ENCODE peak calls at places on chromosomes 16 and 17, in eight cellular contexts. One of them, this sample, is unnamed.

GRCh38 chr17:47267354-47267828 is 13.8 kb downstream of the ITGB3 start:
- DNase-seq in activated gamma-delta T cell treated with anti-CD3 and anti-CD28 coated beads, Interleukin-2, amount 50 U/mL, for 16 hours: no peak
- DNase-seq in substantia nigra: no peak
- DNase-seq in nucleus accumbens: no peak
- DNase-seq in transverse colon: no peak
- DNase-seq in NCI-H524: no peak
- DNase-seq in GM13976: no peak
- DNase-seq in pancreas: no peak
- DNase-seq in this sample: no peak

GRCh38 chr17:16214190-16215001 is 938 bp downstream of the NCOR1 start:
- DNase-seq in substantia nigra: no peak
- DNase-seq in transverse colon: no peak
- DNase-seq in NCI-H524: peak
- DNase-seq in activated gamma-delta T cell treated with anti-CD3 and anti-CD28 coated beads, Interleukin-2, amount 50 U/mL, for 16 hours: no peak
- DNase-seq in nucleus accumbens: no peak
- DNase-seq in pancreas: no peak
- DNase-seq in GM13976: no peak
- DNase-seq in this sample: no peak

GRCh38 chr16:65749566-65749965 is 616.9 kb upstream of the CDH5 start:
- DNase-seq in transverse colon: no peak
- DNase-seq in GM13976: no peak
- DNase-seq in activated gamma-delta T cell treated with anti-CD3 and anti-CD28 coated beads, Interleukin-2, amount 50 U/mL, for 16 hours: no peak
- DNase-seq in pancreas: no peak
- DNase-seq in NCI-H524: no peak
- DNase-seq in nucleus accumbens: no peak
- DNase-seq in substantia nigra: no peak
- DNase-seq in this sample: no peak

GRCh38 chr17:10156579-10157488 is 41.6 kb downstream of the GAS7 start:
- DNase-seq in substantia nigra: peak
- DNase-seq in activated gamma-delta T cell treated with anti-CD3 and anti-CD28 coated beads, Interleukin-2, amount 50 U/mL, for 16 hours: peak
- DNase-seq in transverse colon: peak
- DNase-seq in GM13976: peak
- DNase-seq in pancreas: peak
- DNase-seq in nucleus accumbens: no peak
- DNase-seq in NCI-H524: no peak
- DNase-seq in this sample: peak

GRCh38 chr16:88681709-88682451 is 4.4 kb downstream of the SNAI3 start:
- DNase-seq in transverse colon: peak
- DNase-seq in pancreas: peak
- DNase-seq in nucleus accumbens: no peak
- DNase-seq in activated gamma-delta T cell treated with anti-CD3 and anti-CD28 coated beads, Interleukin-2, amount 50 U/mL, for 16 hours: no peak
- DNase-seq in NCI-H524: no peak
- DNase-seq in GM13976: peak
- DNase-seq in substantia nigra: peak
- DNase-seq in this sample: peak

GRCh38 chr17:77329741-77330531 is 189.2 kb downstream of the SEC14L1 start:
- DNase-seq in NCI-H524: no peak
- DNase-seq in pancreas: no peak
- DNase-seq in GM13976: peak
- DNase-seq in substantia nigra: no peak
- DNase-seq in activated gamma-delta T cell treated with anti-CD3 and anti-CD28 coated beads, Interleukin-2, amount 50 U/mL, for 16 hours: no peak
- DNase-seq in nucleus accumbens: no peak
- DNase-seq in transverse colon: peak
- DNase-seq in this sample: no peak

GRCh38 chr17:64458756-64459155 is 9.8 kb downstream of the MILR1 start:
- DNase-seq in nucleus accumbens: no peak
- DNase-seq in pancreas: no peak
- DNase-seq in GM13976: no peak
- DNase-seq in NCI-H524: no peak
- DNase-seq in substantia nigra: no peak
- DNase-seq in transverse colon: no peak
- DNase-seq in activated gamma-delta T cell treated with anti-CD3 and anti-CD28 coated beads, Interleukin-2, amount 50 U/mL, for 16 hours: no peak
- DNase-seq in this sample: no peak

GRCh38 chr16:71467810-71468209 is 5.8 kb upstream of the ZNF23 start:
- DNase-seq in transverse colon: no peak
- DNase-seq in activated gamma-delta T cell treated with anti-CD3 and anti-CD28 coated beads, Interleukin-2, amount 50 U/mL, for 16 hours: no peak
- DNase-seq in substantia nigra: no peak
- DNase-seq in NCI-H524: no peak
- DNase-seq in nucleus accumbens: no peak
- DNase-seq in pancreas: no peak
- DNase-seq in GM13976: peak
- DNase-seq in this sample: no peak

GRCh38 chr16:79053577-79053976 is 547.0 kb downstream of the MAF start:
- DNase-seq in GM13976: no peak
- DNase-seq in activated gamma-delta T cell treated with anti-CD3 and anti-CD28 coated beads, Interleukin-2, amount 50 U/mL, for 16 hours: no peak
- DNase-seq in pancreas: no peak
- DNase-seq in NCI-H524: peak
- DNase-seq in transverse colon: no peak
- DNase-seq in substantia nigra: no peak
- DNase-seq in nucleus accumbens: no peak
- DNase-seq in this sample: no peak

GRCh38 chr16:10878644-10879498 is 1.9 kb downstream of the CIITA start:
- DNase-seq in nucleus accumbens: no peak
- DNase-seq in NCI-H524: no peak
- DNase-seq in transverse colon: peak
- DNase-seq in GM13976: peak
- DNase-seq in substantia nigra: no peak
- DNase-seq in pancreas: peak
- DNase-seq in activated gamma-delta T cell treated with anti-CD3 and anti-CD28 coated beads, Interleukin-2, amount 50 U/mL, for 16 hours: no peak
- DNase-seq in this sample: peak

GRCh38 chr16:25177831-25178688 is 38.7 kb upstream of the AQP8 start:
- DNase-seq in substantia nigra: no peak
- DNase-seq in pancreas: peak
- DNase-seq in NCI-H524: no peak
- DNase-seq in transverse colon: peak
- DNase-seq in activated gamma-delta T cell treated with anti-CD3 and anti-CD28 coated beads, Interleukin-2, amount 50 U/mL, for 16 hours: no peak
- DNase-seq in nucleus accumbens: no peak
- DNase-seq in GM13976: no peak
- DNase-seq in this sample: no peak

GRCh38 chr16:20916927-20917326 is 16.4 kb downstream of the LYRM1 start:
- DNase-seq in substantia nigra: no peak
- DNase-seq in NCI-H524: no peak
- DNase-seq in transverse colon: no peak
- DNase-seq in GM13976: no peak
- DNase-seq in pancreas: no peak
- DNase-seq in nucleus accumbens: no peak
- DNase-seq in activated gamma-delta T cell treated with anti-CD3 and anti-CD28 coated beads, Interleukin-2, amount 50 U/mL, for 16 hours: no peak
- DNase-seq in this sample: no peak

GRCh38 chr17:14011740-14012405 is 57.4 kb upstream of the COX10 start:
- DNase-seq in substantia nigra: no peak
- DNase-seq in GM13976: no peak
- DNase-seq in activated gamma-delta T cell treated with anti-CD3 and anti-CD28 coated beads, Interleukin-2, amount 50 U/mL, for 16 hours: no peak
- DNase-seq in NCI-H524: no peak
- DNase-seq in nucleus accumbens: no peak
- DNase-seq in pancreas: no peak
- DNase-seq in transverse colon: no peak
- DNase-seq in this sample: no peak